ENCODE peak calls at places on chromosomes 13 and 19, in five cellular contexts. One of them, this sample, is unnamed.
A peak's percentile ranks its signal among the peaks of the same experiment; 100 is the strongest.

GRCh38 chr13:23427342-23428182 is 5.9 kb downstream of the SACS start:
- DNase-seq in H1: no peak
- DNase-seq in stomach: peak; percentile 43
- DNase-seq in sigmoid colon: peak; percentile 93
- DNase-seq in GM12878: no peak
- DNase-seq in this sample: no peak

GRCh38 chr19:19595171-19595701 is 23.3 kb downstream of the PBX4 start:
- DNase-seq in H1: no peak
- DNase-seq in stomach: peak; percentile 76
- DNase-seq in sigmoid colon: no peak
- DNase-seq in GM12878: no peak
- DNase-seq in this sample: no peak

GRCh38 chr13:46575843-46576242 is 22.9 kb downstream of the LRCH1 start:
- DNase-seq in H1: no peak
- DNase-seq in stomach: no peak
- DNase-seq in sigmoid colon: no peak
- DNase-seq in GM12878: no peak
- DNase-seq in this sample: no peak

GRCh38 chr19:8831832-8832131 is 322 bp downstream of the ZNF558 start:
- DNase-seq in H1: no peak
- DNase-seq in stomach: no peak
- DNase-seq in sigmoid colon: no peak
- DNase-seq in GM12878: no peak
- DNase-seq in this sample: no peak

GRCh38 chr13:90336507-90336906 is 1011.0 kb upstream of the MIR17HG start:
- DNase-seq in H1: no peak
- DNase-seq in stomach: no peak
- DNase-seq in sigmoid colon: no peak
- DNase-seq in GM12878: no peak
- DNase-seq in this sample: no peak

GRCh38 chr13:74102691-74103090 is 31.5 kb downstream of the KLF12 start:
- DNase-seq in H1: no peak
- DNase-seq in stomach: no peak
- DNase-seq in sigmoid colon: no peak
- DNase-seq in GM12878: no peak
- DNase-seq in this sample: no peak

GRCh38 chr19:328025-328505 is 16.5 kb downstream of the MIER2 start:
- DNase-seq in H1: no peak
- DNase-seq in stomach: no peak
- DNase-seq in sigmoid colon: no peak
- DNase-seq in GM12878: no peak
- DNase-seq in this sample: no peak

GRCh38 chr13:42354246-42355117 is 82.5 kb downstream of the AKAP11 start:
- DNase-seq in H1: no peak
- DNase-seq in stomach: no peak
- DNase-seq in sigmoid colon: no peak
- DNase-seq in GM12878: peak; percentile 53
- DNase-seq in this sample: no peak

GRCh38 chr19:2336528-2337328 is 8.2 kb downstream of the SPPL2B start:
- DNase-seq in H1: no peak
- DNase-seq in stomach: no peak
- DNase-seq in sigmoid colon: no peak
- DNase-seq in GM12878: no peak
- DNase-seq in this sample: no peak

GRCh38 chr13:91572944-91573535 is 174.6 kb downstream of the GPC5 start:
- DNase-seq in H1: no peak
- DNase-seq in stomach: no peak
- DNase-seq in sigmoid colon: no peak
- DNase-seq in GM12878: no peak
- DNase-seq in this sample: no peak

GRCh38 chr19:39401549-39402416 is 4.9 kb upstream of the ZFP36 start:
- DNase-seq in H1: no peak
- DNase-seq in stomach: peak; percentile 79
- DNase-seq in sigmoid colon: peak; percentile 85
- DNase-seq in GM12878: no peak
- DNase-seq in this sample: peak; percentile 32

GRCh38 chr13:76854894-76855293 is 31.3 kb downstream of the KCTD12 start:
- DNase-seq in H1: no peak
- DNase-seq in stomach: no peak
- DNase-seq in sigmoid colon: no peak
- DNase-seq in GM12878: no peak
- DNase-seq in this sample: no peak

DNA sequence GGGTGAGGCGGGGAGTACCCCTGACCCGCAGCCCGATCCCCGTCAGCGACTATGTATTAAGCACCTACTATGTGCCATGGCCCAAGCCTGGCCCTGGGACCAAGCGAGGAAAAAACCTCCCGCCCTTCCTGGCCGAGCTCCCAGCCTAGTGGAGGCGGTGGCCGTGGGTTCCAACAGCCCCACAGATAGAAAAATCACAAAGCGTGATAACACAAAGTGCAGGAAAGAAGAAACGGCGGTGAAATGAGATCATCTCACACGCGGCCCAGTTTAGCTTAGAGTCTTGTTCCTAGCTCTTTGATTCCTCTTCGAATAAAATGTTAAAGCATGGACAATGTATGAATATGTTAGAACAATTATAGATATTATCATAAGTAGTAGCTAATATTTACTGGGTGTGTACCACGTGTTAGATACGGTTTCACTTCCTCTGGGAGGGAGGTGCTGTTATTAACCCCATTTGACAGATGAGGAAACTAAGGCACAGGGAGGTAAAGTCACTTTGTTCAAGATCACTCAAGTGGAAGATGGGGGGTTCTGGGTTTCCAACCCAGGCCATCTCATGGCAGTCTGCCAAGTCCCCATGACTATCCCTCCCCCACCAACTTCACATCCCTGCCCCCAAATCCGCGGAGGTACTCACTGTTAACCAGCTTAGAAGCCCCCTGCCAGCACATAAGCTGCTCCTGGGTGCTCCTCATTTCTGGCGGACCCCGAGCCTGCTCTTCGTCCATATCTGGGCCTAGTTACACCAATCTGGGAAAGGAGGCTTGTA is 1.2 kb upstream of the FXYD7 start:
- DNase-seq in H1: no peak
- DNase-seq in stomach: no peak
- DNase-seq in sigmoid colon: no peak
- DNase-seq in GM12878: no peak
- DNase-seq in this sample: no peak
- H3K4me3 ChIP-seq in H1: peak overlapping the region; percentile 53
- H3K4me3 ChIP-seq in stomach: peak overlapping the region; percentile 38
- H3K4me3 ChIP-seq in sigmoid colon: peak overlapping the region; percentile 22
- H3K4me3 ChIP-seq in GM12878: peak overlapping the region; percentile 47
- H3K4me3 ChIP-seq in this sample: no peak overlapping the region

GRCh38 chr13:93552596-93552995 is 326.0 kb downstream of the GPC6 start:
- DNase-seq in H1: no peak
- DNase-seq in stomach: no peak
- DNase-seq in sigmoid colon: no peak
- DNase-seq in GM12878: no peak
- DNase-seq in this sample: no peak
- TF ChIP-seq POLR2AphosphoS5 in H1: no peak
- TF ChIP-seq POLR2AphosphoS5 in stomach: no peak
- TF ChIP-seq POLR2AphosphoS5 in sigmoid colon: no peak
- TF ChIP-seq POLR2AphosphoS5 in GM12878: no peak
- TF ChIP-seq POLR2AphosphoS5 in this sample: no peak

GRCh38 chr13:113448885-113449692 is 4.2 kb downstream of the ADPRHL1 start:
- DNase-seq in H1: no peak
- DNase-seq in stomach: peak; percentile 86
- DNase-seq in sigmoid colon: peak; percentile 61
- DNase-seq in GM12878: peak; percentile 4
- DNase-seq in this sample: no peak
- H3K4me3 ChIP-seq in H1: no peak overlapping the region
- H3K4me3 ChIP-seq in stomach: peak overlapping the region; percentile 47
- H3K4me3 ChIP-seq in sigmoid colon: no peak overlapping the region
- H3K4me3 ChIP-seq in GM12878: peak overlapping the region; percentile 41
- H3K4me3 ChIP-seq in this sample: no peak overlapping the region

GRCh38 chr13:45448965-45449559 is 15.7 kb upstream of the COG3 start:
- DNase-seq in H1: no peak
- DNase-seq in stomach: no peak
- DNase-seq in sigmoid colon: no peak
- DNase-seq in GM12878: no peak
- DNase-seq in this sample: no peak
- TF ChIP-seq POLR2AphosphoS5 in H1: no peak
- TF ChIP-seq POLR2AphosphoS5 in stomach: no peak
- TF ChIP-seq POLR2AphosphoS5 in sigmoid colon: no peak
- TF ChIP-seq POLR2AphosphoS5 in GM12878: no peak
- TF ChIP-seq POLR2AphosphoS5 in this sample: no peak

DNA sequence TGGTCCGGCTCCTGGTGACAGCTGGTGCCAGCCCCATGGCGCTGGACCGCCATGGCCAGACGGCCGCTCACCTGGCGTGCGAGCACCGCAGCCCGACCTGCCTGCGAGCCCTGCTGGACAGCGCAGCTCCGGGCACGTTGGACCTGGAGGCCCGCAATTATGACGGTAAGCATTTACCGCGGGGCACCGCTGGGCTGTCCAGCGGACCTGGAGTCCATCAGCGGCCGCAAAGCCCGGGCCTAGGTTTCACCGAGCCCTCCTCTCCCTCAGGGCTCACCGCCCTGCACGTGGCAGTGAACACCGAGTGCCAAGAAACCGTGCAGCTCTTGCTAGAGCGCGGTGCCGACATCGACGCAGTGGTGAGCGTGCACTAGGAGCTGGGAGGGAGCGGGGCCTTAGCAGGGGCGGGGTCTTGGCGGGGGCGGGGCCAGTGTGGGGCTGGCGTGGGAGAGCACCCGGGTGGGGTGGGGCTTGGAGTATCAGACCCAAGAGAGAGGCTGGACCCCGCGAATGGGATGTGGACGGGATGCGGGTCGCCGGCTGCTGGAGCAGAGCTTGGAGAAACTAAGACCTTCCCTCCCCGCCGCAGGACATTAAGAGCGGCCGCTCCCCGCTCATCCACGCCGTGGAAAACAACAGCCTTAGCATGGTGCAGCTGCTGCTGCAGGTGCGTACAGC is 8.7 kb downstream of the BCL3 start:
- DNase-seq in H1: no peak
- DNase-seq in stomach: peak; percentile 28
- DNase-seq in sigmoid colon: peak; percentile 94
- DNase-seq in GM12878: no peak
- DNase-seq in this sample: no peak
- H3K4me3 ChIP-seq in H1: peak overlapping the region; percentile 48
- H3K4me3 ChIP-seq in stomach: peak overlapping the region; percentile 75
- H3K4me3 ChIP-seq in sigmoid colon: peak overlapping the region; percentile 55
- H3K4me3 ChIP-seq in GM12878: no peak overlapping the region
- H3K4me3 ChIP-seq in this sample: no peak overlapping the region

This sample was measured in HL-60.